ENCODE peak calls at places on chromosomes 7 and 10, in five cellular contexts. One of them, this sample, is unnamed.

GRCh38 chr7:26278769-26279168 is 12.9 kb upstream of the SNX10 start:
- DNase-seq in AG09309: no peak
- DNase-seq in chondrocyte: no peak
- DNase-seq in lower leg skin: no peak
- DNase-seq in mesothelial cell of epicardium: no peak
- DNase-seq in this sample: no peak

GRCh38 chr7:10798044-10798443 is 175.6 kb upstream of the PHF14 start:
- DNase-seq in AG09309: no peak
- DNase-seq in chondrocyte: no peak
- DNase-seq in lower leg skin: no peak
- DNase-seq in mesothelial cell of epicardium: no peak
- DNase-seq in this sample: no peak

GRCh38 chr7:20895563-20895962 is 108.9 kb upstream of the SP8 start:
- DNase-seq in AG09309: no peak
- DNase-seq in chondrocyte: no peak
- DNase-seq in lower leg skin: no peak
- DNase-seq in mesothelial cell of epicardium: no peak
- DNase-seq in this sample: no peak

GRCh38 chr7:73865738-73866445 is 4.9 kb downstream of the TMEM270 start:
- DNase-seq in AG09309: no peak
- DNase-seq in chondrocyte: no peak
- DNase-seq in lower leg skin: no peak
- DNase-seq in mesothelial cell of epicardium: no peak
- DNase-seq in this sample: no peak

GRCh38 chr7:79702116-79702515 is 248.6 kb upstream of the MAGI2 start:
- DNase-seq in AG09309: no peak
- DNase-seq in chondrocyte: no peak
- DNase-seq in lower leg skin: no peak
- DNase-seq in mesothelial cell of epicardium: no peak
- DNase-seq in this sample: peak; percentile 5

GRCh38 chr10:71211759-71212248 is 566 bp upstream of the UNC5B start:
- DNase-seq in AG09309: no peak
- DNase-seq in chondrocyte: no peak
- DNase-seq in lower leg skin: no peak
- DNase-seq in mesothelial cell of epicardium: no peak
- DNase-seq in this sample: no peak

GRCh38 chr7:81949306-81949705 is 179.5 kb upstream of the HGF start:
- DNase-seq in AG09309: no peak
- DNase-seq in chondrocyte: no peak
- DNase-seq in lower leg skin: no peak
- DNase-seq in mesothelial cell of epicardium: no peak
- DNase-seq in this sample: no peak

GRCh38 chr7:116528008-116528789 is 3.4 kb downstream of the CAV1 start:
- DNase-seq in AG09309: peak; percentile 80
- DNase-seq in chondrocyte: no peak
- DNase-seq in lower leg skin: peak; percentile 84
- DNase-seq in mesothelial cell of epicardium: no peak
- DNase-seq in this sample: peak; percentile 89

GRCh38 chr7:117588352-117588794 is 108.5 kb downstream of the CFTR start:
- DNase-seq in AG09309: no peak
- DNase-seq in chondrocyte: no peak
- DNase-seq in lower leg skin: no peak
- DNase-seq in mesothelial cell of epicardium: no peak
- DNase-seq in this sample: no peak

GRCh38 chr7:107432261-107432660 is 37.6 kb upstream of the GPR22 start:
- DNase-seq in AG09309: no peak
- DNase-seq in chondrocyte: no peak
- DNase-seq in lower leg skin: no peak
- DNase-seq in mesothelial cell of epicardium: no peak
- DNase-seq in this sample: no peak

GRCh38 chr7:150502519-150502918 is 12.2 kb upstream of the GIMAP7 start:
- DNase-seq in AG09309: no peak
- DNase-seq in chondrocyte: no peak
- DNase-seq in lower leg skin: no peak
- DNase-seq in mesothelial cell of epicardium: no peak
- DNase-seq in this sample: no peak

GRCh38 chr10:51073461-51074237 is 638 bp upstream of the PRKG1 start:
- DNase-seq in AG09309: no peak
- DNase-seq in chondrocyte: no peak
- DNase-seq in lower leg skin: no peak
- DNase-seq in mesothelial cell of epicardium: no peak
- DNase-seq in this sample: no peak

GRCh38 chr7:121012919-121013318 is 24.4 kb downstream of the CPED1 start:
- DNase-seq in AG09309: no peak
- DNase-seq in chondrocyte: no peak
- DNase-seq in lower leg skin: no peak
- DNase-seq in mesothelial cell of epicardium: no peak
- DNase-seq in this sample: no peak

GRCh38 chr7:130367088-130367755 is 13.1 kb upstream of the CPA1 start:
- DNase-seq in AG09309: no peak
- DNase-seq in chondrocyte: peak; percentile 36
- DNase-seq in lower leg skin: no peak
- DNase-seq in mesothelial cell of epicardium: no peak
- DNase-seq in this sample: no peak

GRCh38 chr7:120064565-120064964 is 208.4 kb upstream of the KCND2 start:
- DNase-seq in AG09309: no peak
- DNase-seq in chondrocyte: no peak
- DNase-seq in lower leg skin: no peak
- DNase-seq in mesothelial cell of epicardium: no peak
- DNase-seq in this sample: peak; percentile 54

GRCh38 chr10:114879541-114880158 is 58.1 kb downstream of the FHIP2A start:
- DNase-seq in AG09309: no peak
- DNase-seq in chondrocyte: no peak
- DNase-seq in lower leg skin: no peak
- DNase-seq in mesothelial cell of epicardium: no peak
- DNase-seq in this sample: no peak

GRCh38 chr7:143362126-143362961 is at the start of gene FAM131B:
- DNase-seq in AG09309: no peak
- DNase-seq in chondrocyte: no peak
- DNase-seq in lower leg skin: no peak
- DNase-seq in mesothelial cell of epicardium: no peak
- DNase-seq in this sample: no peak

GRCh38 chr7:83520706-83521105 is 128.2 kb downstream of the SEMA3E start:
- DNase-seq in AG09309: no peak
- DNase-seq in chondrocyte: no peak
- DNase-seq in lower leg skin: no peak
- DNase-seq in mesothelial cell of epicardium: no peak
- DNase-seq in this sample: no peak

GRCh38 chr10:65142641-65143435 is 1621.6 kb downstream of the REEP3 start:
- DNase-seq in AG09309: no peak
- DNase-seq in chondrocyte: no peak
- DNase-seq in lower leg skin: no peak
- DNase-seq in mesothelial cell of epicardium: no peak
- DNase-seq in this sample: no peak

GRCh38 chr7:103640031-103640779 is 194.2 kb upstream of the SLC26A5 start:
- DNase-seq in AG09309: peak; percentile 7
- DNase-seq in chondrocyte: no peak
- DNase-seq in lower leg skin: no peak
- DNase-seq in mesothelial cell of epicardium: no peak
- DNase-seq in this sample: no peak

GRCh38 chr7:155815332-155816191 is 3.3 kb upstream of the SHH start:
- DNase-seq in AG09309: no peak
- DNase-seq in chondrocyte: no peak
- DNase-seq in lower leg skin: no peak
- DNase-seq in mesothelial cell of epicardium: no peak
- DNase-seq in this sample: no peak

GRCh38 chr10:53978292-53978691 is 822.7 kb downstream of the PCDH15 start:
- DNase-seq in AG09309: no peak
- DNase-seq in chondrocyte: no peak
- DNase-seq in lower leg skin: no peak
- DNase-seq in mesothelial cell of epicardium: no peak
- DNase-seq in this sample: no peak

GRCh38 chr7:149475121-149476045 is 14.5 kb upstream of the ZNF777 start:
- DNase-seq in AG09309: no peak
- DNase-seq in chondrocyte: no peak
- DNase-seq in lower leg skin: no peak
- DNase-seq in mesothelial cell of epicardium: no peak
- DNase-seq in this sample: no peak

GRCh38 chr10:121267236-121268003 is 330.8 kb downstream of the FGFR2 start:
- DNase-seq in AG09309: no peak
- DNase-seq in chondrocyte: no peak
- DNase-seq in lower leg skin: no peak
- DNase-seq in mesothelial cell of epicardium: no peak
- DNase-seq in this sample: no peak

GRCh38 chr7:96097802-96098201 is 224.1 kb downstream of the SLC25A13 start:
- DNase-seq in AG09309: peak; percentile 29
- DNase-seq in chondrocyte: no peak
- DNase-seq in lower leg skin: no peak
- DNase-seq in mesothelial cell of epicardium: no peak
- DNase-seq in this sample: peak; percentile 24

GRCh38 chr7:71645836-71646235 is 513.9 kb downstream of the GALNT17 start:
- DNase-seq in AG09309: no peak
- DNase-seq in chondrocyte: no peak
- DNase-seq in lower leg skin: no peak
- DNase-seq in mesothelial cell of epicardium: no peak
- DNase-seq in this sample: no peak

GRCh38 chr10:102982281-102982680 is 64.2 kb downstream of the CNNM2 start:
- DNase-seq in AG09309: no peak
- DNase-seq in chondrocyte: no peak
- DNase-seq in lower leg skin: no peak
- DNase-seq in mesothelial cell of epicardium: no peak
- DNase-seq in this sample: no peak

DNA sequence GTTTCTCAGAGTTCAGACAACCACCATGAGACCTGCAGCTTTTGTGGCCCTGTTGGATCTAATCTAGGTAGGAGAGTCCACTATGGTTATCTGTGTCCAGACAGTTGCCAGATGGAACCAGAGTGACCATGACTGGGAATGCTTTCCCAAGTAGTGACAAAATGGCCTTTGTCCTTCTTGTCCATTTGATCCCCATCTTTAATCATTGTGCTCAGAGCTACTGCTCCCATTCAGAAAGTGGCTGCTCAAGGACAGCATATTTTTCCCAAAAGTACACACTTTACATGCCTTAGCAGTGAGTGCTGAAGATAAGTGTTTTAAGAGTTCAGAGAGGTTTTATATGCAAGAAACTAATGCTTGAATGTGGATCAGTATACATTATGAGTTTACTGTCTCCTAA is 5.4 kb upstream of the ACSM6 start:
- DNase-seq in AG09309: no peak
- DNase-seq in chondrocyte: no peak
- DNase-seq in lower leg skin: no peak
- DNase-seq in mesothelial cell of epicardium: no peak
- DNase-seq in this sample: no peak
- TF ChIP-seq CTCF in AG09309: no peak
- TF ChIP-seq CTCF in chondrocyte: no peak
- TF ChIP-seq CTCF in lower leg skin: no peak
- TF ChIP-seq CTCF in mesothelial cell of epicardium: no peak
- TF ChIP-seq CTCF in this sample: no peak

GRCh38 chr10:88791924-88792323 is 10.6 kb upstream of the LIPM start:
- DNase-seq in AG09309: no peak
- DNase-seq in chondrocyte: no peak
- DNase-seq in lower leg skin: no peak
- DNase-seq in mesothelial cell of epicardium: no peak
- DNase-seq in this sample: no peak
- TF ChIP-seq CTCF in AG09309: peak; percentile 52
- TF ChIP-seq CTCF in chondrocyte: peak; percentile 76
- TF ChIP-seq CTCF in lower leg skin: no peak
- TF ChIP-seq CTCF in mesothelial cell of epicardium: peak; percentile 41
- TF ChIP-seq CTCF in this sample: peak; percentile 35

DNA sequence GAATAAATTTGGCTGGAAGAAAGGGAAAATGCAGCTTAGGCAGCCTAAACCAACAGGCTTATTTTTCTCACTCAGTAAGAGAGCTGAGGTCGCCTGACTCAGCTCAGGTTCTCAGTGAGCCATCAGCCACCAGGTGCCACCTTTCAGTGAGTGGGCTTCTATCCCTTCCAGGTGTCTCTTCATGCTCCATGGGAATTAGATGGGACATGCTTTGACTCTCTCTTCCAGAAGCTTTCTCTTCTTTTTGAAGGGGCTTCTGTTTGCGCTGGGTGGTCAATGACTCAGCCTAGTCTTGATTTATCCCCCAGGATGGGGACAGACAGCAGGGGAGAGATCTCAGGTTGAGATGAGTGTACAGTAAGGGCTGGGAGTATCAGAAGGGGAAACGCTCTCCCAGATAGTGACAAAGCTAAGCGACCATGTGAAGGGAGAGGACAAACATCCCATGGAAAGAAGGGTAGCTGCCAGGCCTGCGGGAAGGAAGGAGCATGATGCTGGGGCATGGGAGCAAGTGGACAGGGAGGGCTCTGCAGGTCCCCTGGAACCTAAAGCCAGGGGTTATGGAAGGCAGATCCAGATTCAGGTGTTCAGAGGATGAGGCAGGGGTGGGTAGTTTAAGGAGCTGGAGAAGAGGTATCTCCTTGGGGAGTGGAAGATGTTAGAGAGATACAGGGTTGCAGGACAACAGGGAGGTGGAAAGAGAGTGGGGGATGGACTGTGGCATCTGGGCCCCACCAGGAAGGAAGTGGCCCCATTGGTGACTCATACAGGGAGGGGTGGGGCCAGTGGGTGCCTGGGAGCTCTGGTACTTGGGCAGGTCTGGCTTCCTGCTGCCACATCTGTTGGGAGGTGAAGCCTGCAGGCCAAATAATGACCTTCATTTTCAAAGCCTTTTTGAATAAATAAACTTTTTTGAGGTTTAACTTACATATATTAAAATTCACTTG is 32.5 kb downstream of the OGDH start:
- DNase-seq in AG09309: no peak
- DNase-seq in chondrocyte: no peak
- DNase-seq in lower leg skin: peak; percentile 77
- DNase-seq in mesothelial cell of epicardium: no peak
- DNase-seq in this sample: peak; percentile 24
- TF ChIP-seq CTCF in AG09309: no peak
- TF ChIP-seq CTCF in chondrocyte: no peak
- TF ChIP-seq CTCF in lower leg skin: no peak
- TF ChIP-seq CTCF in mesothelial cell of epicardium: no peak
- TF ChIP-seq CTCF in this sample: no peak

GRCh38 chr10:73922864-73923133 is 11.9 kb downstream of the PLAU start:
- DNase-seq in AG09309: no peak
- DNase-seq in chondrocyte: no peak
- DNase-seq in lower leg skin: no peak
- DNase-seq in mesothelial cell of epicardium: no peak
- DNase-seq in this sample: no peak

GRCh38 chr10:73922007-73922863 is 11.3 kb downstream of the PLAU start:
- DNase-seq in AG09309: no peak
- DNase-seq in chondrocyte: no peak
- DNase-seq in lower leg skin: no peak
- DNase-seq in mesothelial cell of epicardium: no peak
- DNase-seq in this sample: no peak

GRCh38 chr10:73917566-73918305 is 6.8 kb downstream of the PLAU start:
- DNase-seq in AG09309: no peak
- DNase-seq in chondrocyte: no peak
- DNase-seq in lower leg skin: no peak
- DNase-seq in mesothelial cell of epicardium: no peak
- DNase-seq in this sample: no peak

GRCh38 chr10:73916761-73917470 is 6.0 kb downstream of the PLAU start:
- DNase-seq in AG09309: no peak
- DNase-seq in chondrocyte: no peak
- DNase-seq in lower leg skin: no peak
- DNase-seq in mesothelial cell of epicardium: no peak
- DNase-seq in this sample: no peak

DNA sequence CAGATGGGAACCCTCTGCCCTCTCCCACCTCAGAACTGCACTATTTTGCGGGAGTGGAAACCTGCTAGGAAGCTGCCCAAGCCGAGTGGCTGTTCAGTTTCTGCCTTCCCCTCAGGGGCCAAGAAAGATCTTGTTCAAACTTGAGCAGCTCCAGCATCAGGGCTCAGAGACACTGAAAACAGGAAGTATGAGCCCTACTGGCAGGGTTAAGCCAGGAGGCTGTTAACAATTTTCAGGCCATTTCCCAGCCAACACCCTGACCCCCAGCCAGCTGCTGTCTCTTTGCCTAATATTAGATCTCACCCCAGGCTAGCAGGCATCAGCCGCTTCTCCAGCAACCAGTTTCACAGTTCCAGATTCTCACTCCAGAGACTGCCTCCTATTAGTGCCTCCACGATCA is 9.2 kb downstream of the PLAU start:
- DNase-seq in AG09309: no peak
- DNase-seq in chondrocyte: no peak
- DNase-seq in lower leg skin: peak; percentile 83
- DNase-seq in mesothelial cell of epicardium: no peak
- DNase-seq in this sample: no peak
- TF ChIP-seq CTCF in AG09309: no peak
- TF ChIP-seq CTCF in chondrocyte: peak; percentile 32
- TF ChIP-seq CTCF in lower leg skin: no peak
- TF ChIP-seq CTCF in mesothelial cell of epicardium: no peak
- TF ChIP-seq CTCF in this sample: no peak

This sample was measured in AG09319.